ENCODE peak calls at places on chromosomes 3 and 15, in nine cellular contexts. P is AG04450, A is type B pancreatic cell, W is progenitor cell of endocrine pancreas, E is fibroblast of lung, Z is fibroblast of mammary gland, M is ascending aorta, V is GM20000, K is D721Med. F is an unnamed sample.

GRCh38 chr3:108441081-108441507 is 69.3 kb downstream of the MYH15 start:
- DNase-seq in P (no peak), A (no peak), W (no peak), E (peak; percentile 46), Z (peak; percentile 48), M (no peak), V (no peak), K (no peak), F (no peak)

GRCh38 chr15:39657714-39658113 is 76.8 kb downstream of the THBS1 start:
- DNase-seq in P (peak; percentile 20), A (no peak), W (no peak), E (peak; percentile 85), Z (peak; percentile 46), M (no peak), V (no peak), K (no peak), F (no peak)

GRCh38 chr15:71437919-71438318 is 322.6 kb downstream of the THSD4 start:
- DNase-seq in P (no peak), A (no peak), W (no peak), E (peak; percentile 43), Z (no peak), M (no peak), V (no peak), K (no peak), F (no peak)

GRCh38 chr15:31280831-31281216 is 45.8 kb upstream of the KLF13 start:
- DNase-seq in P (no peak), A (no peak), W (no peak), E (no peak), Z (no peak), M (no peak), V (no peak), K (no peak), F (peak; percentile 78)

GRCh38 chr3:172102123-172102882 is 62.9 kb downstream of the FNDC3B start:
- DNase-seq in P (no peak), A (no peak), W (no peak), E (no peak), Z (no peak), M (no peak), V (no peak), K (no peak), F (no peak)

GRCh38 chr15:45646220-45646619 is 11.4 kb downstream of the SQOR start:
- DNase-seq in P (no peak), A (no peak), W (no peak), E (peak; percentile 55), Z (peak; percentile 59), M (no peak), V (no peak), K (no peak), F (no peak)

GRCh38 chr15:71685420-71685993 is 124.8 kb upstream of the NR2E3 start:
- DNase-seq in P (no peak), A (no peak), W (no peak), E (peak; percentile 44), Z (no peak), M (no peak), V (no peak), K (no peak), F (no peak)

GRCh38 chr3:177770821-177771220 is 573.5 kb upstream of the TBL1XR1 start:
- DNase-seq in P (no peak), A (no peak), W (no peak), E (peak; percentile 86), Z (peak; percentile 23), M (no peak), V (no peak), K (no peak), F (no peak)

GRCh38 chr3:47661121-47661752 is 82.6 kb upstream of the CSPG5 start:
- DNase-seq in P (peak; percentile 41), A (no peak), W (no peak), E (peak; percentile 76), Z (peak; percentile 83), M (no peak), V (no peak), K (no peak), F (no peak)

GRCh38 chr15:44501768-44502366 is 35.1 kb upstream of the EIF3J start:
- DNase-seq in P (peak; percentile 24), A (no peak), W (no peak), E (peak; percentile 51), Z (peak; percentile 65), M (no peak), V (peak; percentile 36), K (no peak), F (no peak)

GRCh38 chr3:85360742-85361387 is 402.1 kb downstream of the CADM2 start:
- DNase-seq in P (no peak), A (no peak), W (peak; percentile 35), E (peak; percentile 23), Z (peak; percentile 1), M (no peak), V (peak; percentile 12), K (no peak), F (no peak)

GRCh38 chr3:16402451-16402850 is 111.0 kb downstream of the RFTN1 start:
- DNase-seq in P (no peak), A (no peak), W (no peak), E (peak; percentile 61), Z (peak; percentile 65), M (no peak), V (no peak), K (no peak), F (no peak)

GRCh38 chr3:172298247-172298646 is 150.0 kb downstream of the GHSR start:
- DNase-seq in P (no peak), A (no peak), W (no peak), E (no peak), Z (no peak), M (no peak), V (no peak), K (no peak), F (no peak)

GRCh38 chr3:143247007-143247563 is 127.5 kb downstream of the CHST2 start:
- DNase-seq in P (no peak), A (no peak), W (no peak), E (no peak), Z (no peak), M (no peak), V (no peak), K (no peak), F (no peak)

GRCh38 chr3:185337231-185337816 is 25.6 kb upstream of the MAP3K13 start:
- DNase-seq in P (no peak), A (no peak), W (no peak), E (no peak), Z (no peak), M (no peak), V (no peak), K (no peak), F (no peak)

GRCh38 chr15:41607033-41607432 is 48.0 kb downstream of the TYRO3 start:
- DNase-seq in P (peak; percentile 86), A (no peak), W (no peak), E (peak; percentile 99), Z (peak; percentile 96), M (no peak), V (no peak), K (no peak), F (no peak)

DNA sequence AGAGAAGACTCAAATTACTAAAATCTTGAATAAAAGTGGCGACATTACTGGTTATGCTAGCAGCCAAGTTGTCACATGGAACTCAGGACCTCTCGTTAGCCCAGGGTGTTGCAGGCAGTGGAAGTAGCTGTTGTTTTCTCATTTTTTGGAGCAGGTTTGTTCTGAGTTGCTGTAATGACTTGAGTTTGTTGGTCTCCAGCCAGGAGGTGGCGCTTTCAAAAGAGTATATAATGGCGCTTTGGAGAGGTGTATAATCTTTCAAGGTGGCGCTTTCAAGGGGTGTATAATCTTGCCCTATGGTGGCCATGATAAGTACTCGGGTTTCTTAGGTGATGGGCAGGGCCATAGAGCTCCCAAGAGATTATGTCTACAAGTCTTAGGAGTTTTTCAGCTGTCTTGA is 632.7 kb downstream of the NTRK3 start:
- DNase-seq in P (no peak), A (no peak), W (no peak), E (no peak), Z (no peak), M (no peak), V (no peak), K (no peak), F (no peak)
- TF ChIP-seq CTCF in P (no peak), A (no peak), W (no peak), E (no peak), Z (no peak), M (no peak), V (no peak), K (peak; percentile 16), F (no peak)

DNA sequence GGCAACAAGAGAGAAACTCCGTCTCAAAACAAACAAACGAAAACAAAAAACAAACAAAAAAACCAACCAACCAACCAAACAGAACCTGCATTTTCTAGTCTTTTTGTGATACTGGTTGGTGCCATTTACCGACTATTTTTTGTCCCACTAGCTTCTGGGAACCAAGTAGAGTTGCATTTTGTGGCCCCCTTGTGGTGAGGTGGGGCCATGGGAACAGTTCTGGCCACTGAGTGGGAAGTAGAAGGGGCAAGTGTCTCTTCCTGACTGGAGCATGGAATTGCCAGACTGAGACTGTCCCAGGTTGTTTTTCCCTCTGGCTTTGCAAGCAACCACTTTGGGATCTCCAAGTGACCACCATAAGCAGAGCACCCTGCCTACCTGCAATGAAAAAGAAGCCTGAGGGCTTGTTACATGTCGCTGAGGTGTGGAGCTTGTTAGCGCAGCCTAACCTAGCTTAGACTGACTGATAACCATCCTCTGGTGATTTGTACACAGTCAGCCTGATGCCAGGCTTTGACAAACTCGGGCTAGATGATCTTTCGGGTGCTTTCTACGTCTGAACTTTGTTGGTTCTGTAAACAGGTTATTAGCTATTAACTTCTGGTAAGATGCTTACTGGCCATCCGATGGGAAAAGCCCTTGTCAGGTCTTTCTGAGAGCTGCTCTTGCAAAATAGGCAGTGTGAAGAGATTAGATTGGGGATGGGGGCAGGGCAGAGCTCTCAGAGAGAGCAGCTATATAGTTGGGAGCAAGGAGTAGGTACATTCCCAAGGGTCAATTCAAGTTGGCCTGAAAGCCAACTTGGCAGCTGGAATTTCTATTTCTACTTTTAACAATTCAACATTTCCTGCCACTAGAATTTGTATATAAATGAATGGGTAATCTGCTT is 172.2 kb downstream of the SSR3 start:
- DNase-seq in P (no peak), A (no peak), W (no peak), E (no peak), Z (peak; percentile 45), M (no peak), V (peak; percentile 62), K (no peak), F (no peak)
- TF ChIP-seq CTCF in P (peak; percentile 84), A (peak; percentile 68), W (peak; percentile 49), E (peak; percentile 52), Z (peak; percentile 83), M (peak; percentile 25), V (peak; percentile 67), K (peak; percentile 61), F (peak; percentile 19)

DNA sequence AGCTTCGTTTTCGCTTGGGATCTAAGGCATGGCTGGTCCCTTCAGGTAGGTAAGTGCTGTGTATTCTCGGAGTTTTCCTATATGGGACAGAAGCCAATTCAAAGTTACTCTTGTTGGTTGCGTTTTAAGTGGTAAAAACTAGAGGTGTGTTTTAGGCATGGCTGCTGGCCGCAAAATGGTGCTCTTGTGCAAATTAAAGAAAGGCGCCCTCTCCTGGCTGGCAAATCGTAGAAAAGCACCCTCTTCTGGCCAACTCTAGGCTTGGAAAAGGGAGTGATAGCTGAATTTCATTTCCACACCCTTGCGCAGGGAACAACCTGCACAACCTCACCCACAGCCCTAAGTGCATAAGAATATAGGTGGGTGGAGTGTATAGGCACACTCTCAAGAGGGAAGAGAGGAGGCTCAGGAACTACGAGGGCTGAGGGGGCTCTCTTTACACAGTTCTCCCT is 23.5 kb downstream of the DRD3 start:
- DNase-seq in P (no peak), A (no peak), W (no peak), E (peak; percentile 16), Z (peak; percentile 36), M (no peak), V (peak; percentile 22), K (no peak), F (peak; percentile 75)
- TF ChIP-seq CTCF in P (peak; percentile 55), A (peak; percentile 58), W (peak; percentile 42), E (peak; percentile 54), Z (peak; percentile 64), M (peak; percentile 30), V (peak; percentile 46), K (peak; percentile 65), F (peak; percentile 30)

GRCh38 chr3:112013058-112013783 is 14.5 kb downstream of the TAGLN3 start:
- DNase-seq in P (peak; percentile 55), A (no peak), W (peak; percentile 26), E (peak; percentile 71), Z (peak; percentile 84), M (no peak), V (peak; percentile 62), K (no peak), F (peak; percentile 90)
- TF ChIP-seq CTCF in P (peak; percentile 82), A (peak; percentile 82), W (peak; percentile 74), E (peak; percentile 67), Z (peak; percentile 78), M (peak; percentile 84), V (peak; percentile 75), K (peak; percentile 78), F (peak; percentile 79)

F was measured in esophagus muscularis mucosa.